ENCODE peak calls at places on chromosomes 16 and 17, in four cellular contexts. T, Q, V and A are unnamed samples.

GRCh38 chr16:69311533-69312388 is 611 bp downstream of the VPS4A start:
- DNase-seq in T (peak; percentile 58), Q (no peak), V (peak; percentile 26), A (peak; percentile 46)

GRCh38 chr17:50128441-50129302 is 1.3 kb downstream of the SAMD14 start:
- DNase-seq in T (no peak), Q (no peak), V (no peak), A (no peak)

GRCh38 chr17:77404812-77405581 is 264.2 kb downstream of the SEC14L1 start:
- DNase-seq in T (no peak), Q (no peak), V (peak; percentile 93), A (peak; percentile 87)

GRCh38 chr16:78735337-78735736 is 635.9 kb downstream of the WWOX start:
- DNase-seq in T (no peak), Q (no peak), V (no peak), A (no peak)

GRCh38 chr16:88128556-88128955 is 177.3 kb downstream of the BANP start:
- DNase-seq in T (no peak), Q (no peak), V (no peak), A (peak; percentile 9)

GRCh38 chr16:31090540-31090939 is 1.8 kb upstream of the PRSS53 start:
- DNase-seq in T (no peak), Q (no peak), V (no peak), A (no peak)

GRCh38 chr16:78763821-78764440 is 664.5 kb downstream of the WWOX start:
- DNase-seq in T (no peak), Q (no peak), V (no peak), A (no peak)

GRCh38 chr17:44307387-44308186 is 814 bp upstream of the RUNDC3A start:
- DNase-seq in T (peak; percentile 65), Q (no peak), V (no peak), A (peak; percentile 48)

GRCh38 chr17:69762766-69763165 is 312.3 kb upstream of the KCNJ16 start:
- DNase-seq in T (no peak), Q (no peak), V (no peak), A (no peak)

GRCh38 chr17:69761011-69761410 is 314.0 kb upstream of the KCNJ16 start:
- DNase-seq in T (no peak), Q (no peak), V (no peak), A (no peak)

GRCh38 chr17:69760562-69760961 is 314.5 kb upstream of the KCNJ16 start:
- DNase-seq in T (no peak), Q (no peak), V (no peak), A (no peak)

GRCh38 chr17:69762359-69762758 is 312.7 kb upstream of the KCNJ16 start:
- DNase-seq in T (peak; percentile 66), Q (no peak), V (no peak), A (no peak)

DNA sequence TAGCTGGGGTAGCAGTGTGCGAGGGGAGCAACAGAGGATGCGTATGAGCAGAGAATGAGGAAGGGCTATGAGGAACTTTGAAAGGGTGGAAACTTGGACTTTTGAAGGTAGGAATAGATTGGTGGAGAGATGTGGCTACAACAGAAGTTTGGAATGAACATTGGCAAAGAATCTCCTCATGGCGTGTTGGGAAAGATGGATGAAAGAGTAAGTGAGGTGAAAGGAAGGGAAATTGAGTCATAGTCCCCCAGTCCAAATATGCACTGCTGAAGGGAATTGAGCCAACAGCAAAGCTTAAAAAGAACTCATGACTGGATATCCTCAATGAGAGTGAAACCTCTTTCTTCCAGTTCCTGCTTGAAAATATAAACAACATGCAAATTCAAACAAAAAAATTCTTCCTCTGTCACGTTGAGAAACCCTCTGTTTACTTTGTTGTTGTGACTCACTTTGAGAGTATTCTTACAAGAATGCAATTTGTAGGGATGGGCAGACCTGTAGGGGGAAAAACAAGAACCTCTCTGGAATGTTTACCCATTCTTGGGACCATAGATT is 313.2 kb upstream of the KCNJ16 start:
- DNase-seq in T (peak; percentile 96), Q (no peak), V (peak; percentile 98), A (no peak)
- H3K9me3 ChIP-seq in T (no peaks in the 10 kb centered on the region), Q (no peaks in the 10 kb centered on the region), V (no peaks in the 10 kb centered on the region), A (no peaks in the 10 kb centered on the region)

GRCh38 chr17:19551148-19551547 is 17.5 kb downstream of the SLC47A1 start:
- DNase-seq in T (no peak), Q (no peak), V (peak; percentile 12), A (no peak)

GRCh38 chr17:19549746-19550623 is 16.3 kb downstream of the SLC47A1 start:
- DNase-seq in T (no peak), Q (no peak), V (no peak), A (no peak)

GRCh38 chr17:19554393-19554792 is 20.7 kb downstream of the SLC47A1 start:
- DNase-seq in T (no peak), Q (no peak), V (no peak), A (no peak)

GRCh38 chr17:19553036-19553435 is 19.4 kb downstream of the SLC47A1 start:
- DNase-seq in T (no peak), Q (no peak), V (no peak), A (no peak)

DNA sequence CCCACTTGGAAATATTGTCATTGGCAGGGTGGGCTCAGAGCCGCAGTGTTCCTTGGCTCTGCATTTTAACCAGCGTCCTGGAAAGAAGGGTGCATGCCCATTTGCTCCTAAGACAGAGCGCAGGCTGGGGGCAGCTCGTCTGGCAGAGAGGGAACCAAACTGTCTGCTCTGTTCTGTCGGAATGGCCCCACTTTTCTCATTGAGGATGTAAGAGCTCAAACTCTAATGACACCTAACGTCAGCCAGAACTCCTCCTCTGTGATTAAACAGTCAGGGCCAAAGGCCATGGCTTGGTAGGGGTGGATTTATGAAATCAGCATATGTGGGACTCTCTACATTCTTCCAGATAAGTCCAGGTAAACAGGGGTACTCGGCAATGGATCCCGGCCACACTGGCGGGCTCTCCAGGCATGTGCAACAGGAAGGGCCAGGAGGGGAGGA is 18.1 kb downstream of the SLC47A1 start:
- DNase-seq in T (no peak), Q (no peak), V (no peak), A (no peak)
- TF ChIP-seq CTCF in T (no peak), Q (no peak), V (no peak), A (no peak)

GRCh38 chr16:17777461-17777863 is 306.7 kb upstream of the XYLT1 start:
- DNase-seq in T (no peak), Q (no peak), V (no peak), A (no peak)
- H3K4me1 ChIP-seq in T (no peaks in the 10 kb centered on the region), Q (no peaks in the 10 kb centered on the region), V (no peaks in the 10 kb centered on the region), A (no peaks in the 10 kb centered on the region)

DNA sequence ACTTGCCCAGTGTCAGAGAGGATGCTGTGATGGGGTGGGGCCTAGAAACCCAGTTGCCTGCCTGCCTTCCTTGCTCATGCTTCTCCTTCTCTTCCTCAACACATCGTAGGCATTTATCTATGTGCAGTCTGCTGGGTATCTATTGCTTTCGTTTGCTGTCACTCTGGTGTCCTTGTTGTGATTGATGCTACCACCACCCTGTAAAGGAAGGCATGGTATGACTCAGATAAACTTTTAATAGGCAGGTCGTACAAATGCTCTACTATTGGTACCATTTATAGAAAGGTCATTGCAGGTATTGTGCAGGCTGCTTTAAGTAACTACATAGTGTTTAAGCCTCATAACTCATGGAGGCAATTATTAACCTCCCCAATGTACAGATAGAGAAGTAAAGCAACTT is 368.9 kb downstream of the UTP18 start:
- DNase-seq in T (no peak), Q (no peak), V (no peak), A (no peak)
- H3K9me3 ChIP-seq in T (no peaks in the 10 kb centered on the region), Q (no peaks in the 10 kb centered on the region), V (no peaks in the 10 kb centered on the region), A (no peaks in the 10 kb centered on the region)

GRCh38 chr17:65809366-65809765 is 247.9 kb upstream of the AXIN2 start:
- DNase-seq in T (no peak), Q (no peak), V (no peak), A (no peak)

GRCh38 chr17:65817951-65818350 is 256.5 kb upstream of the AXIN2 start:
- DNase-seq in T (no peak), Q (no peak), V (no peak), A (no peak)

GRCh38 chr17:65813306-65813705 is 251.9 kb upstream of the AXIN2 start:
- DNase-seq in T (no peak), Q (no peak), V (no peak), A (no peak)

GRCh38 chr17:65811043-65811442 is 249.6 kb upstream of the AXIN2 start:
- DNase-seq in T (no peak), Q (no peak), V (no peak), A (no peak)

GRCh38 chr17:65814418-65814817 is 253.0 kb upstream of the AXIN2 start:
- DNase-seq in T (no peak), Q (no peak), V (no peak), A (no peak)
- TF ChIP-seq CTCF in T (no peak), Q (no peak), V (no peak), A (no peak)